ENCODE peak calls at places on chromosomes 7 and 10, in nine cellular contexts. A is A549, T is GM12865, G is cardiac muscle cell, F is neural progenitor cell, D is omental fat pad, R is HCT116, O is lower leg skin, N is tibial nerve. V is an unnamed sample.

GRCh38 chr10:30199376-30200018 is 140.1 kb upstream of the JCAD start:
- DNase-seq in A (no peak), T (no peak), G (no peak), F (no peak), D (no peak), R (no peak), O (peak), N (no peak), V (no peak)

GRCh38 chr10:69906425-69906824 is 104.7 kb downstream of the COL13A1 start:
- DNase-seq in A (peak), T (peak), G (no peak), F (no peak), D (no peak), R (no peak), O (no peak), N (no peak), V (no peak)

GRCh38 chr7:34823650-34824258 is 165.7 kb downstream of the NPSR1 start:
- DNase-seq in A (peak), T (peak), G (peak), F (peak), D (peak), R (peak), O (peak), N (peak), V (no peak)

GRCh38 chr10:58641095-58641531 is 128.4 kb downstream of the BICC1 start:
- DNase-seq in A (peak), T (no peak), G (no peak), F (peak), D (no peak), R (peak), O (no peak), N (no peak), V (no peak)

GRCh38 chr7:56287429-56288138 is 171.4 kb upstream of the NUPR2 start:
- DNase-seq in A (no peak), T (no peak), G (no peak), F (no peak), D (no peak), R (no peak), O (no peak), N (no peak), V (no peak)

GRCh38 chr10:70481831-70482530 is 3.4 kb downstream of the PALD1 start:
- DNase-seq in A (no peak), T (no peak), G (peak), F (no peak), D (no peak), R (no peak), O (peak), N (no peak), V (no peak)

GRCh38 chr10:35789996-35790395 is 147.9 kb upstream of the FZD8 start:
- DNase-seq in A (no peak), T (no peak), G (no peak), F (no peak), D (no peak), R (no peak), O (no peak), N (no peak), V (no peak)

GRCh38 chr10:75400769-75401568 is 595 bp downstream of the ZNF503 start:
- DNase-seq in A (peak), T (peak), G (peak), F (peak), D (no peak), R (no peak), O (peak), N (peak), V (no peak)

GRCh38 chr7:140051822-140052221 is 10.9 kb downstream of the PARP12 start:
- DNase-seq in A (no peak), T (no peak), G (no peak), F (no peak), D (no peak), R (no peak), O (no peak), N (no peak), V (no peak)

GRCh38 chr7:85172530-85172941 is 14.3 kb downstream of the SEMA3D start:
- DNase-seq in A (no peak), T (no peak), G (no peak), F (no peak), D (no peak), R (no peak), O (no peak), N (no peak), V (no peak)

GRCh38 chr7:134709197-134709596 is 62.5 kb downstream of the BPGM start:
- DNase-seq in A (no peak), T (no peak), G (no peak), F (no peak), D (no peak), R (no peak), O (no peak), N (no peak), V (no peak)

GRCh38 chr7:130723784-130724183 is 10.2 kb downstream of the KLF14 start:
- DNase-seq in A (no peak), T (no peak), G (no peak), F (no peak), D (no peak), R (no peak), O (no peak), N (no peak), V (no peak)

GRCh38 chr10:91587710-91588638 is 44.9 kb downstream of the PPP1R3C start:
- DNase-seq in A (peak), T (no peak), G (peak), F (no peak), D (no peak), R (no peak), O (peak), N (no peak), V (no peak)

GRCh38 chr10:6349846-6350245 is 147.1 kb downstream of the PFKFB3 start:
- DNase-seq in A (no peak), T (no peak), G (no peak), F (no peak), D (no peak), R (no peak), O (no peak), N (no peak), V (no peak)

GRCh38 chr7:124042826-124043225 is 10.0 kb upstream of the TMEM229A start:
- DNase-seq in A (no peak), T (no peak), G (no peak), F (no peak), D (no peak), R (no peak), O (no peak), N (no peak), V (no peak)

GRCh38 chr7:32513205-32513604 is 17.9 kb downstream of the AVL9 start:
- DNase-seq in A (no peak), T (no peak), G (no peak), F (no peak), D (no peak), R (no peak), O (no peak), N (no peak), V (no peak)

GRCh38 chr10:84179059-84179710 is 5.6 kb downstream of the GPR15LG start:
- DNase-seq in A (peak), T (peak), G (no peak), F (no peak), D (no peak), R (no peak), O (peak), N (no peak), V (no peak)

GRCh38 chr10:43867667-43868361 is 219.1 kb upstream of the ZNF32 start:
- DNase-seq in A (no peak), T (no peak), G (no peak), F (no peak), D (no peak), R (no peak), O (no peak), N (no peak), V (no peak)

GRCh38 chr10:77925795-77926565 is 575 bp downstream of the DLG5 start:
- DNase-seq in A (peak), T (peak), G (peak), F (peak), D (no peak), R (no peak), O (peak), N (peak), V (no peak)

GRCh38 chr7:117459735-117460134 is 20.1 kb upstream of the CFTR start:
- DNase-seq in A (no peak), T (no peak), G (no peak), F (no peak), D (no peak), R (no peak), O (no peak), N (no peak), V (no peak)

GRCh38 chr10:104780165-104780564 is 139.1 kb downstream of the SORCS3 start:
- DNase-seq in A (no peak), T (no peak), G (no peak), F (no peak), D (no peak), R (no peak), O (no peak), N (no peak), V (no peak)

DNA sequence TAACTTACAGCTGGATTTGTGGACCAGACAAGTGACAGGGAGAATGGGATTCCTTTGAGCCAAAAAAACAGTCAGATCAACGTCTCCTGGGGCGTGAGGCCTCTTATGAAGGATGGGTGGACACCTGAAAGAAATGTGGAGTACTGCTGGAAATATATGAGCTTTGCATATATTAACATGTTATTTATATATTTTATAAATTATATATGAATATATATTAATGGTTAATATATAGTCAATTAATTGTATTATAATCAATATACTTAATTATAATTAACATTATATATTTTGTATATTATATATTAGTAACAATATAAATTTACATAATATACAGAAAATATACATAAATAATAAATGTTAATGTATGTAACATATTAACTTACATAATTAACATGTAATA is 57.5 kb downstream of the CACNB2 start:
- DNase-seq in A (no peak), T (no peak), G (no peak), F (no peak), D (no peak), R (no peak), O (no peak), N (no peak), V (no peak)
- TF ChIP-seq CTCF in A (no peak), T (no peak), G (no peak), F (no peak), D (no peak), R (no peak), O (no peak), N (no peak), V (no peak)

GRCh38 chr7:149214020-149214720 is 18.8 kb downstream of the ZNF282 start:
- DNase-seq in A (no peak), T (no peak), G (no peak), F (no peak), D (no peak), R (no peak), O (no peak), N (no peak), V (no peak)

GRCh38 chr7:149207324-149208035 is 12.1 kb downstream of the ZNF282 start:
- DNase-seq in A (no peak), T (no peak), G (no peak), F (no peak), D (no peak), R (no peak), O (no peak), N (no peak), V (no peak)

GRCh38 chr7:149205690-149206381 is 10.5 kb downstream of the ZNF282 start:
- DNase-seq in A (no peak), T (no peak), G (no peak), F (no peak), D (no peak), R (no peak), O (no peak), N (no peak), V (peak)

GRCh38 chr7:149210551-149210950 is 15.2 kb downstream of the ZNF282 start:
- DNase-seq in A (no peak), T (no peak), G (no peak), F (no peak), D (no peak), R (no peak), O (no peak), N (no peak), V (no peak)

DNA sequence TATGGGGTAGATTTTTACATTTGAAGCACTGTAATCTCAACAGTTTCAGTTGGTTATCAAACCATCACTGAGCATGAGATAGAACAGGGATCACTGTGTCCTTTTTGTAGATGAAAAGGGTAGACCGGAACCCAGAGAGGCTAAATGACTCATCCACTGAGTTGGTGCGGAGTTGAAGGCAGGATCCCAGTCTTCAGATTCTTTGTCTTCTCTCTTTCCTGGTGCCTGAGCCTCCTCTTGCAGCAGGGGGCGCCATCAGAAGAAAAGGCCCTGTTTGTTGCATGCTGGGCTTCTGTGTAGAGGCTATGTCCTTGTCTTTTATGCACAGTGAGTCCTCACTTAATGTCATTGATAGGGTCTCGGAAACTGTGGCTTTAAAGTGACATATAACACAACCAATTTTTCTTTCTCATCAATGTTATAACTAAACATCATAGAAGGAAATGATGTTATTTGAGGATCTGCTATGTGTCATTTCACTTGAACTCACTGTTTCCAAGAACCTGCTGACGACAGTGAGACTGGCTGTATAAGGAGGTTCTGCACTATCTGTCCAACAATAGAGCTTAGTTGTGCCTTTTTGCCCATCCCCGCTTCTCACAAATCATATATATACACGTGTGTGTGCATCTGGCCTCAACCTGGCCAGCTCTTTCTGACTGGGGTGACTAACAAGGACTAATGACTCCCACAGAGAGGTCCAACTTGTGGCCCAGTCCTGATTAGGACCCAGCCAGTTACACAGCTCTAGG is 14.3 kb downstream of the ZNF282 start:
- DNase-seq in A (peak), T (peak), G (peak), F (peak), D (no peak), R (peak), O (no peak), N (peak), V (no peak)
- TF ChIP-seq CTCF in A (peak), T (peak), G (peak), F (peak), D (no peak), R (peak), O (no peak), N (no peak), V (peak)

DNA sequence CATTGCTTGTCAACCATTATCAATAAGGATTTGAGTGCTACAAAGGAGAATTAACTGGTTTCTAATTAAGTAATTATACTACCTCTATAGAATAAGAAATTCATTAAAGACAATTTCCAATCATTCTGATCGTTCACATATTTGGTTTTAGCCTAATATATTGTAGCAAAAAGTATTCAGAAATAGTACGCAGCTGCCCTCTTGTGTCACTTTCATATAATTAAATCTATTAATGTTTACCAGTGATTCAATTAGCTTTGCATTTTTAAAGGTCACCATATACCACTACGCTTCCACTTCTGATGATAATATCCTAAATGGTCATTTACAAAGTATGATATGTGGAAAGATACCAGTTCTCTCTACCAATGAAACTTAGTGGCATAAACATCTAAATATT is 128.3 kb downstream of the NEBL start:
- DNase-seq in A (no peak), T (no peak), G (peak), F (peak), D (no peak), R (no peak), O (no peak), N (no peak), V (no peak)
- TF ChIP-seq CTCF in A (no peak), T (no peak), G (peak), F (peak), D (no peak), R (peak), O (no peak), N (peak), V (peak)

DNA sequence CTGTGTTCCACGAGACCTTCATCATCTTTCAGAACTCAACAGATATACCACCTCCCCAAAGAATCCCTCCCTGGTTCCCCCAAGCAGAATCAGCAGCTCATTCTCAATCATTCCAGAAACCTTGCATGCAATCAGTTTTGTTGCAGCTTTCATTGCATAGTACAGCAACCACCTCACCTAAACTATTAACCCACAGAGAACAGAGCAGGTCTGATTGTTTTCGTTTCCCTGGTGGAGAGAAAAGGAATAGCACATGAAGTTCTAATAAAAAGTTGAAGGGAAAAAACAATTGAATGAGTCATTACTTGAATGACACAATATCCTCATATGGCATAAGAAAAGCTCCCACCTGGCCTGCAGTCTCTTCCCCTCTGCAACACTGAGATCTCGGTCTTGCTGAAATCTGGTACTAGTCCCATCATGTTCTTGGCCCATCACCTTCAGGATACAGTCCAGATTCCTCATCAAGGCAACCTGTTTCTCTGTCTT is 147.1 kb upstream of the GDF10 start:
- DNase-seq in A (peak), T (peak), G (no peak), F (no peak), D (no peak), R (peak), O (no peak), N (no peak), V (no peak)
- TF ChIP-seq CTCF in A (no peak), T (peak), G (peak), F (peak), D (no peak), R (peak), O (no peak), N (no peak), V (peak)

V was measured in chondrocyte.